ENCODE peak calls at places on chromosomes 12 and 14, in ten cellular contexts. O, L, Z, A, Y, K, B, G, H and V are unnamed samples.
A peak's percentile ranks its signal among the peaks of the same experiment; 100 is the strongest.

GRCh38 chr12:72264548-72265175 is 7.5 kb upstream of the TRHDE start:
- DNase-seq in G (no peak), Y (no peak), A (no peak), L (peak; percentile 57), K (no peak), H (no peak), O (peak; percentile 20), Z (peak; percentile 16), B (no peak), V (no peak)

GRCh38 chr14:75340921-75341320 is 62.3 kb downstream of the FOS start:
- DNase-seq in Z (peak; percentile 82), Y (peak; percentile 87), H (peak; percentile 82), K (no peak), L (no peak), B (no peak), A (no peak), O (no peak), G (no peak), V (no peak)

GRCh38 chr14:34065222-34065621 is 114.3 kb upstream of the EGLN3 start:
- DNase-seq in O (no peak), B (no peak), H (no peak), Y (no peak), A (no peak), L (no peak), K (no peak), G (no peak), Z (no peak), V (no peak)

GRCh38 chr14:64186231-64187129 is 107.7 kb downstream of the ESR2 start:
- DNase-seq in G (no peak), A (no peak), Z (no peak), O (no peak), L (peak; percentile 81), K (no peak), B (peak; percentile 29), Y (no peak), H (no peak), V (no peak)

GRCh38 chr12:42666671-42667243 is 77.2 kb upstream of the PRICKLE1 start:
- DNase-seq in O (no peak), L (peak; percentile 51), H (no peak), Z (peak; percentile 40), Y (no peak), G (no peak), B (no peak), A (no peak), K (no peak), V (no peak)

GRCh38 chr12:62299617-62300016 is 39.4 kb downstream of the USP15 start:
- DNase-seq in O (no peak), A (no peak), H (no peak), G (no peak), Y (no peak), Z (no peak), B (no peak), K (no peak), L (no peak), V (no peak)

GRCh38 chr14:65462411-65462810 is 49.9 kb downstream of the FUT8 start:
- DNase-seq in A (peak; percentile 55), O (no peak), H (no peak), G (no peak), Y (no peak), K (peak; percentile 53), Z (peak; percentile 51), B (no peak), L (no peak), V (peak; percentile 63)

GRCh38 chr12:97363693-97364092 is 98.9 kb upstream of the RMST start:
- DNase-seq in K (no peak), A (no peak), B (no peak), H (no peak), Y (no peak), L (no peak), G (no peak), Z (no peak), O (no peak), V (no peak)

GRCh38 chr14:105485720-105486332 is 860 bp upstream of the CRIP1 start:
- DNase-seq in A (peak; percentile 54), Z (no peak), K (peak; percentile 63), H (peak; percentile 61), Y (no peak), B (peak; percentile 76), L (peak; percentile 92), G (no peak), O (peak; percentile 79), V (no peak)

GRCh38 chr14:85675957-85676356 is 146.0 kb downstream of the FLRT2 start:
- DNase-seq in Y (no peak), A (no peak), G (no peak), O (no peak), B (no peak), H (no peak), Z (peak; percentile 57), L (no peak), K (no peak), V (no peak)

GRCh38 chr12:6605425-6606330 is 1.5 kb downstream of the CHD4 start:
- DNase-seq in B (peak; percentile 27), H (no peak), K (no peak), A (no peak), G (no peak), Y (peak; percentile 27), L (peak; percentile 82), Z (peak; percentile 43), O (peak; percentile 25), V (peak; percentile 24)

GRCh38 chr12:132887513-132888341 is at the start of gene CHFR:
- DNase-seq in H (peak; percentile 96), G (peak; percentile 91), L (peak; percentile 99), O (peak; percentile 89), B (peak; percentile 94), Y (peak; percentile 97), K (peak; percentile 99), Z (peak; percentile 96), A (peak; percentile 98), V (peak; percentile 96)

DNA sequence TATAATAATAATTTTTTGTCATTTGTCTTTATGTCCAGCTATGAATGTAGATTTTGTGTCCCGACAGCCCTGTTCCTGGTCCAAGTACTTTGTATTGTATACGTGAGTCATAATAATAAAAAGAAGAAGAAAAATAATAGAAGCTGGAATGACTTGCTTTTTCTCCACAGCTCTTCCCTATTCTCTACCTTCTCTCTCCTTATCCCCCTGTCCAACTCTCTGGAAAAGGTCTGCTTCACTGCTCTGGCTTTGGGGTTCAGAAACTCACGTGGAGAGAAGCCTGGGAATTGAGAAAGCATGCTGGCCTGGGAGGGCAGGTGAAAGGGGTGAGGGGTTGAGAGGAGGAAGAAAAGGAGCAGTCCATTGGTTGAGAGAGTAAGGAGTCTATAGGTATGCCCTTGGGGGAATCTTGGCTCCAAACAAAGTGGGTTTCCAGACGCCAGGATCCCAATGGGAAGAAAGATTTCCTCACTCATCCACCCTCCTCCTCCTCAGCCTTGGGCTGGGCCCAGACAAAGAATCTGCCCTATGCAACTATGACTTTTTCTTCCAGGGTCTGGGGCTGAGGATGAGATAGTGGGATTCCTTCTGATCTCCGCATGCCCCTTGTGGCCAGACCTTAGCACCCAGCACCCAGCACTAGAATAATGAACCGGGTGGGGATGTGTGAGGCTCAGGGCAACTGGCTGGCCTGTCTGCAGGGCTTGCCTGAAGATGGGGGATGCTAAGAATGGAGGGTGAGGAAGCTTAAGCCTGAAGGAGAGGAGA is 4.0 kb downstream of the HOXC8 start:
- DNase-seq in K (no peak), L (no peak), O (no peak), H (no peak), Z (peak; percentile 51), A (no peak), G (no peak), B (no peak), Y (no peak), V (no peak)
- TF ChIP-seq CTCF in K (no peak), L (no peak), O (no peak), H (no peak), Z (peak; percentile 2), A (no peak), G (no peak), B (no peak), Y (no peak), V (no peak)

DNA sequence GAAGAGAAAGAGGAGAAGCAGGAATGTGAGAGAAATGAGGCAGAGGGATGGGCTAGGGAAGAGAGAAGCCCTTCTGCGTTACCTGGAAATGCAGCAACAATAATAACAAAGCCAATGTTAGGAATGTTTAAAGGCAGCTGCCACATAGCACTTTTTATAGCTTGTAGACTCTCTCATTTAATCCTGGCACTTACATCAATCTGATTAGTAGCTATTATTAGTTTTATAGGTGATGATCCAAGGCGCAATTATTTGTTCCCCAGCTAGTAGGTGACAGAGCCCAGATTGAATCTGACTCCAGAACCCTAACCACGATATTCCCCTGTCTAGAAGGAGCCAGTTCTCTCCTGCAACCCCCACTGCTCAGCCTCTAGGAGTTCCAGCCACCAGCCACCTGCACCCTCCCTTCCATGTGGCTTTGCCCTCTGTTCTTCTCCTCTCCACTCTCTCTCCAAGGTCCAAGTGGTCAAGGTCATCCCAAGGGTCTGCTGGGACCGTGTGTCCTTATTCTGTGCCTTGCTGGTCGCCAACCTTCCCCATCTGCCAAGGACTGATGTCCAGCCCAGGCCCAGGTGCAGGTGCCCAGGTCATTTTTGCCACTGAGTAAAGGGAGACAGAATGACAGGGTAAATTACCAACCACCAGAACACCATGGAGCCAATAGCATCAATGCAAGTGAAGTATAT is 29.4 kb upstream of the CIPC start:
- DNase-seq in Z (no peak), L (no peak), B (no peak), Y (no peak), O (no peak), H (no peak), K (no peak), G (no peak), A (no peak), V (no peak)
- TF ChIP-seq CTCF in Z (no peak), L (no peak), B (no peak), Y (no peak), O (peak; percentile 14), H (no peak), K (no peak), G (no peak), A (no peak), V (peak; percentile 45)

DNA sequence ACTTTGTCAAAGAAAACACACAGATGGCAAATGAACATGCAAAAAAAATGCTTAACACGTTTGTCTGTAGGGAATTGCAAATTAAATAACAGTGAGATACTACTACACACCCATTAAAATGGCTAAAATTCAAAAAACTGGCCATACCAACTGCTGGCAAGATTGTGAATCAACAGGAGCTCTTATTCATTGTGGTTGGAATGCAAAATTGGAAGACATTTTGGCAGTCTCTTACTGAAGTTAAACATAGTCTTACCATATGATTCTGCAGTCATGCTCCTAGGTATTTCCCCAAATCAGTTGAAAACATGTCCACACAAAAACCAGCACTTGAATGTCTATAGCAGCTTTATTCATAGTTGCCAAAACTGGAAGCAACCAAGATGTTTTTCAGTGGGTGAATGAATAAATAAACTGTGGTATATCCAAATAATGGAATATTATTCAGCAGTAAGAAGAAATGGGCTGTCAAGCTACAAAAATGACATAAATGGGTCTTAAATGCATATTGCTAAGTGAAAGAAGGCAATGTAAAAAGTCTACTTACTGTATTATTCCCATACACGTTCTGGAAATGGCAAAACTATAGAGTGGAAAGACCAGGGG is 91.4 kb downstream of the PLEKHA5 start:
- DNase-seq in O (no peak), H (no peak), A (no peak), K (no peak), Z (peak; percentile 92), B (no peak), Y (no peak), G (no peak), L (no peak), V (peak; percentile 69)
- TF ChIP-seq CTCF in O (no peak), H (no peak), A (no peak), K (no peak), Z (no peak), B (no peak), Y (no peak), G (peak; percentile 4), L (no peak), V (no peak)

DNA sequence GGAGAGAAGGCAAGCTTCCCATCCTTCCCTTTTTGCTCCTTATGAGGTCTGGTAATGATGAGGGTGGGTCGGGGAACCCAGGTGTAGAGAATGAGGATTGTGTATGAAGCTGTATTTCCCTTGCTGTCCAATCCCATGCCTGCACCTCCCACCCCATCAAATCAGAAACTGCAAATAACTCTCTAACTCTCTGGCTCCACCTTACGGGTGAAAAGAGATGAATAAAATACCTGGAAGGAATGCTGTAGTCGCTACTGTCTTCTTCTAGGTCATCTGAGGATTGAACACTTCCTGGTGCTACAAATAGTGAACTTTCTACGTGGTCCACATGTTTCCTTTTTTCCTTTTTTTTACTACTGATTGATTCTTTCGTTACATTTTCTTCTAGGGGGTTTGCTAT is 38.9 kb upstream of the DICER1 start:
- DNase-seq in L (peak; percentile 45), O (peak; percentile 23), G (no peak), Z (no peak), A (peak; percentile 76), Y (no peak), B (no peak), K (peak; percentile 61), H (no peak), V (no peak)
- TF ChIP-seq CTCF in L (peak; percentile 44), O (no peak), G (no peak), Z (peak; percentile 14), A (peak; percentile 20), Y (peak; percentile 34), B (peak; percentile 6), K (peak; percentile 26), H (peak; percentile 49), V (peak; percentile 44)